ENCODE peak calls at places on chromosomes 7 and 10, in eight cellular contexts. One of them, this sample, is unnamed.

GRCh38 chr7:28280516-28280915 is 99.9 kb upstream of the JAZF1 start:
- DNase-seq in psoas muscle: no peak
- DNase-seq in fibroblast of pulmonary artery: no peak
- DNase-seq in astrocyte of the spinal cord: no peak
- DNase-seq in foreskin fibroblast: no peak
- DNase-seq in left ventricle myocardium inferior: no peak
- DNase-seq in endothelial cell: no peak
- DNase-seq in cardiac muscle cell: no peak
- DNase-seq in this sample: no peak

GRCh38 chr7:141534757-141535737 is 16.2 kb upstream of the AGK start:
- DNase-seq in psoas muscle: no peak
- DNase-seq in fibroblast of pulmonary artery: no peak
- DNase-seq in astrocyte of the spinal cord: no peak
- DNase-seq in foreskin fibroblast: no peak
- DNase-seq in left ventricle myocardium inferior: no peak
- DNase-seq in endothelial cell: no peak
- DNase-seq in cardiac muscle cell: no peak
- DNase-seq in this sample: no peak

GRCh38 chr7:56074371-56074791 is 10.3 kb downstream of the SUMF2 start:
- DNase-seq in psoas muscle: peak; percentile 89
- DNase-seq in fibroblast of pulmonary artery: peak; percentile 88
- DNase-seq in astrocyte of the spinal cord: peak; percentile 81
- DNase-seq in foreskin fibroblast: peak; percentile 61
- DNase-seq in left ventricle myocardium inferior: peak; percentile 84
- DNase-seq in endothelial cell: peak; percentile 86
- DNase-seq in cardiac muscle cell: peak; percentile 88
- DNase-seq in this sample: peak; percentile 52

GRCh38 chr10:101839421-101840063 is 4.1 kb downstream of the KCNIP2 start:
- DNase-seq in psoas muscle: no peak
- DNase-seq in fibroblast of pulmonary artery: peak; percentile 42
- DNase-seq in astrocyte of the spinal cord: no peak
- DNase-seq in foreskin fibroblast: no peak
- DNase-seq in left ventricle myocardium inferior: peak; percentile 48
- DNase-seq in endothelial cell: peak; percentile 67
- DNase-seq in cardiac muscle cell: peak; percentile 59
- DNase-seq in this sample: no peak

GRCh38 chr7:151016505-151016904 is 7.8 kb downstream of the ATG9B start:
- DNase-seq in psoas muscle: no peak
- DNase-seq in fibroblast of pulmonary artery: no peak
- DNase-seq in astrocyte of the spinal cord: no peak
- DNase-seq in foreskin fibroblast: no peak
- DNase-seq in left ventricle myocardium inferior: no peak
- DNase-seq in endothelial cell: no peak
- DNase-seq in cardiac muscle cell: no peak
- DNase-seq in this sample: no peak

GRCh38 chr10:76428541-76429330 is 997.3 kb downstream of the LRMDA start:
- DNase-seq in psoas muscle: no peak
- DNase-seq in fibroblast of pulmonary artery: peak; percentile 92
- DNase-seq in astrocyte of the spinal cord: peak; percentile 90
- DNase-seq in foreskin fibroblast: peak; percentile 88
- DNase-seq in left ventricle myocardium inferior: no peak
- DNase-seq in endothelial cell: no peak
- DNase-seq in cardiac muscle cell: peak; percentile 96
- DNase-seq in this sample: peak; percentile 61

GRCh38 chr10:44046605-44047004 is 338.3 kb downstream of the CXCL12 start:
- DNase-seq in psoas muscle: no peak
- DNase-seq in fibroblast of pulmonary artery: no peak
- DNase-seq in astrocyte of the spinal cord: peak; percentile 80
- DNase-seq in foreskin fibroblast: peak; percentile 43
- DNase-seq in left ventricle myocardium inferior: no peak
- DNase-seq in endothelial cell: no peak
- DNase-seq in cardiac muscle cell: peak; percentile 21
- DNase-seq in this sample: no peak

GRCh38 chr7:47032171-47032915 is 549.6 kb downstream of the TNS3 start:
- DNase-seq in psoas muscle: no peak
- DNase-seq in fibroblast of pulmonary artery: no peak
- DNase-seq in astrocyte of the spinal cord: peak; percentile 17
- DNase-seq in foreskin fibroblast: no peak
- DNase-seq in left ventricle myocardium inferior: no peak
- DNase-seq in endothelial cell: no peak
- DNase-seq in cardiac muscle cell: no peak
- DNase-seq in this sample: no peak

GRCh38 chr7:150450491-150450992 is at the start of gene GIMAP8:
- DNase-seq in psoas muscle: peak; percentile 77
- DNase-seq in fibroblast of pulmonary artery: no peak
- DNase-seq in astrocyte of the spinal cord: no peak
- DNase-seq in foreskin fibroblast: no peak
- DNase-seq in left ventricle myocardium inferior: peak; percentile 77
- DNase-seq in endothelial cell: peak; percentile 64
- DNase-seq in cardiac muscle cell: peak; percentile 4
- DNase-seq in this sample: no peak

GRCh38 chr10:15558136-15558535 is 161.6 kb downstream of the ITGA8 start:
- DNase-seq in psoas muscle: no peak
- DNase-seq in fibroblast of pulmonary artery: peak; percentile 41
- DNase-seq in astrocyte of the spinal cord: peak; percentile 36
- DNase-seq in foreskin fibroblast: peak; percentile 38
- DNase-seq in left ventricle myocardium inferior: no peak
- DNase-seq in endothelial cell: no peak
- DNase-seq in cardiac muscle cell: peak; percentile 67
- DNase-seq in this sample: peak; percentile 70

GRCh38 chr7:78850093-78850740 is 603.2 kb downstream of the MAGI2 start:
- DNase-seq in psoas muscle: no peak
- DNase-seq in fibroblast of pulmonary artery: no peak
- DNase-seq in astrocyte of the spinal cord: no peak
- DNase-seq in foreskin fibroblast: no peak
- DNase-seq in left ventricle myocardium inferior: no peak
- DNase-seq in endothelial cell: no peak
- DNase-seq in cardiac muscle cell: no peak
- DNase-seq in this sample: no peak

GRCh38 chr10:124903119-124903518 is 38.8 kb upstream of the ZRANB1 start:
- DNase-seq in psoas muscle: no peak
- DNase-seq in fibroblast of pulmonary artery: no peak
- DNase-seq in astrocyte of the spinal cord: no peak
- DNase-seq in foreskin fibroblast: no peak
- DNase-seq in left ventricle myocardium inferior: no peak
- DNase-seq in endothelial cell: no peak
- DNase-seq in cardiac muscle cell: no peak
- DNase-seq in this sample: no peak

GRCh38 chr7:136245327-136246004 is 268.3 kb upstream of the MTPN start:
- DNase-seq in psoas muscle: no peak
- DNase-seq in fibroblast of pulmonary artery: no peak
- DNase-seq in astrocyte of the spinal cord: no peak
- DNase-seq in foreskin fibroblast: no peak
- DNase-seq in left ventricle myocardium inferior: no peak
- DNase-seq in endothelial cell: no peak
- DNase-seq in cardiac muscle cell: no peak
- DNase-seq in this sample: no peak

GRCh38 chr10:127036987-127037386 is 131.8 kb downstream of the DOCK1 start:
- DNase-seq in psoas muscle: no peak
- DNase-seq in fibroblast of pulmonary artery: no peak
- DNase-seq in astrocyte of the spinal cord: no peak
- DNase-seq in foreskin fibroblast: no peak
- DNase-seq in left ventricle myocardium inferior: no peak
- DNase-seq in endothelial cell: no peak
- DNase-seq in cardiac muscle cell: no peak
- DNase-seq in this sample: no peak

GRCh38 chr7:130273081-130273699 is 6.5 kb downstream of the CPA2 start:
- DNase-seq in psoas muscle: no peak
- DNase-seq in fibroblast of pulmonary artery: peak; percentile 36
- DNase-seq in astrocyte of the spinal cord: peak; percentile 88
- DNase-seq in foreskin fibroblast: no peak
- DNase-seq in left ventricle myocardium inferior: no peak
- DNase-seq in endothelial cell: peak; percentile 67
- DNase-seq in cardiac muscle cell: peak; percentile 73
- DNase-seq in this sample: no peak

GRCh38 chr7:30665043-30665442 is 17.2 kb downstream of the CRHR2 start:
- DNase-seq in psoas muscle: no peak
- DNase-seq in fibroblast of pulmonary artery: no peak
- DNase-seq in astrocyte of the spinal cord: no peak
- DNase-seq in foreskin fibroblast: no peak
- DNase-seq in left ventricle myocardium inferior: no peak
- DNase-seq in endothelial cell: no peak
- DNase-seq in cardiac muscle cell: no peak
- DNase-seq in this sample: no peak

GRCh38 chr10:23031318-23031717 is 64.1 kb upstream of the MSRB2 start:
- DNase-seq in psoas muscle: no peak
- DNase-seq in fibroblast of pulmonary artery: no peak
- DNase-seq in astrocyte of the spinal cord: no peak
- DNase-seq in foreskin fibroblast: no peak
- DNase-seq in left ventricle myocardium inferior: peak; percentile 21
- DNase-seq in endothelial cell: no peak
- DNase-seq in cardiac muscle cell: no peak
- DNase-seq in this sample: no peak

GRCh38 chr10:132456881-132457280 is 59.9 kb downstream of the PWWP2B start:
- DNase-seq in psoas muscle: peak; percentile 35
- DNase-seq in fibroblast of pulmonary artery: no peak
- DNase-seq in astrocyte of the spinal cord: no peak
- DNase-seq in foreskin fibroblast: no peak
- DNase-seq in left ventricle myocardium inferior: no peak
- DNase-seq in endothelial cell: no peak
- DNase-seq in cardiac muscle cell: no peak
- DNase-seq in this sample: no peak

GRCh38 chr10:132455986-132456847 is 59.2 kb downstream of the PWWP2B start:
- DNase-seq in psoas muscle: peak; percentile 43
- DNase-seq in fibroblast of pulmonary artery: no peak
- DNase-seq in astrocyte of the spinal cord: no peak
- DNase-seq in foreskin fibroblast: no peak
- DNase-seq in left ventricle myocardium inferior: no peak
- DNase-seq in endothelial cell: no peak
- DNase-seq in cardiac muscle cell: no peak
- DNase-seq in this sample: no peak

GRCh38 chr10:132458071-132458594 is 61.1 kb downstream of the PWWP2B start:
- DNase-seq in psoas muscle: peak; percentile 49
- DNase-seq in fibroblast of pulmonary artery: no peak
- DNase-seq in astrocyte of the spinal cord: no peak
- DNase-seq in foreskin fibroblast: no peak
- DNase-seq in left ventricle myocardium inferior: no peak
- DNase-seq in endothelial cell: no peak
- DNase-seq in cardiac muscle cell: no peak
- DNase-seq in this sample: no peak

GRCh38 chr10:132458595-132459251 is 61.7 kb downstream of the PWWP2B start:
- DNase-seq in psoas muscle: peak; percentile 81
- DNase-seq in fibroblast of pulmonary artery: peak; percentile 25
- DNase-seq in astrocyte of the spinal cord: no peak
- DNase-seq in foreskin fibroblast: no peak
- DNase-seq in left ventricle myocardium inferior: no peak
- DNase-seq in endothelial cell: peak; percentile 80
- DNase-seq in cardiac muscle cell: peak; percentile 38
- DNase-seq in this sample: no peak

GRCh38 chr10:132457328-132458070 is 60.5 kb downstream of the PWWP2B start:
- DNase-seq in psoas muscle: peak; percentile 45
- DNase-seq in fibroblast of pulmonary artery: no peak
- DNase-seq in astrocyte of the spinal cord: no peak
- DNase-seq in foreskin fibroblast: no peak
- DNase-seq in left ventricle myocardium inferior: no peak
- DNase-seq in endothelial cell: no peak
- DNase-seq in cardiac muscle cell: no peak
- DNase-seq in this sample: no peak
- TF ChIP-seq CTCF in psoas muscle: no peak
- TF ChIP-seq CTCF in fibroblast of pulmonary artery: no peak
- TF ChIP-seq CTCF in astrocyte of the spinal cord: no peak
- TF ChIP-seq CTCF in foreskin fibroblast: no peak
- TF ChIP-seq CTCF in left ventricle myocardium inferior: no peak
- TF ChIP-seq CTCF in endothelial cell: no peak
- TF ChIP-seq CTCF in cardiac muscle cell: no peak
- TF ChIP-seq CTCF in this sample: no peak

GRCh38 chr10:58017719-58018367 is 249.9 kb downstream of the IPMK start:
- DNase-seq in psoas muscle: no peak
- DNase-seq in fibroblast of pulmonary artery: peak; percentile 85
- DNase-seq in astrocyte of the spinal cord: peak; percentile 96
- DNase-seq in foreskin fibroblast: peak; percentile 75
- DNase-seq in left ventricle myocardium inferior: no peak
- DNase-seq in endothelial cell: no peak
- DNase-seq in cardiac muscle cell: peak; percentile 68
- DNase-seq in this sample: peak; percentile 25
- TF ChIP-seq CTCF in psoas muscle: no peak
- TF ChIP-seq CTCF in fibroblast of pulmonary artery: peak; percentile 37
- TF ChIP-seq CTCF in astrocyte of the spinal cord: peak; percentile 33
- TF ChIP-seq CTCF in foreskin fibroblast: peak; percentile 14
- TF ChIP-seq CTCF in left ventricle myocardium inferior: no peak
- TF ChIP-seq CTCF in endothelial cell: no peak
- TF ChIP-seq CTCF in cardiac muscle cell: peak; percentile 23
- TF ChIP-seq CTCF in this sample: peak; percentile 22

GRCh38 chr7:148483941-148484340 is 106.6 kb upstream of the C7orf33 start:
- DNase-seq in psoas muscle: no peak
- DNase-seq in fibroblast of pulmonary artery: no peak
- DNase-seq in astrocyte of the spinal cord: no peak
- DNase-seq in foreskin fibroblast: no peak
- DNase-seq in left ventricle myocardium inferior: no peak
- DNase-seq in endothelial cell: no peak
- DNase-seq in cardiac muscle cell: no peak
- DNase-seq in this sample: no peak

GRCh38 chr7:148486937-148487336 is 103.6 kb upstream of the C7orf33 start:
- DNase-seq in psoas muscle: no peak
- DNase-seq in fibroblast of pulmonary artery: no peak
- DNase-seq in astrocyte of the spinal cord: no peak
- DNase-seq in foreskin fibroblast: no peak
- DNase-seq in left ventricle myocardium inferior: no peak
- DNase-seq in endothelial cell: no peak
- DNase-seq in cardiac muscle cell: no peak
- DNase-seq in this sample: no peak

GRCh38 chr7:148483515-148483914 is 107.1 kb upstream of the C7orf33 start:
- DNase-seq in psoas muscle: no peak
- DNase-seq in fibroblast of pulmonary artery: no peak
- DNase-seq in astrocyte of the spinal cord: no peak
- DNase-seq in foreskin fibroblast: no peak
- DNase-seq in left ventricle myocardium inferior: no peak
- DNase-seq in endothelial cell: no peak
- DNase-seq in cardiac muscle cell: no peak
- DNase-seq in this sample: no peak

GRCh38 chr7:148484486-148484885 is 106.1 kb upstream of the C7orf33 start:
- DNase-seq in psoas muscle: no peak
- DNase-seq in fibroblast of pulmonary artery: no peak
- DNase-seq in astrocyte of the spinal cord: no peak
- DNase-seq in foreskin fibroblast: no peak
- DNase-seq in left ventricle myocardium inferior: no peak
- DNase-seq in endothelial cell: no peak
- DNase-seq in cardiac muscle cell: no peak
- DNase-seq in this sample: no peak

DNA sequence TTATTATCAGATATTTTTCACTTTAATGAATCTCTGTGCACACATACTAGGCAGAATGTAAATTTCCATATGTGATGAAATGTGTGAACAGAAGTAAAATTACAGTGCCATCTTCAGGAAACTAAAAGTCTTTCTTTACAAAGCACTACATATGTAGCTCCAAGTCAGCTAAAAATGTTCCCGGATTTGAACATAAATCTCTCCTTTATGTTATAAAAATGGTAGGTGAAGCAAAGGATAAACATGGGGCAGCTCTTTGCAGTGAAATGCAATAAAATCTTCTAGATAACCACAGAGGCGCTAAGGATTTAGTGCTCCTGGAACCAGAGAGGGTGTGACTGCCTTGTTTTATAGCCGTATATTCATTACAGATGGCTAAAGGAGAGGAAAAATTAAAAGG is 104.9 kb upstream of the C7orf33 start:
- DNase-seq in psoas muscle: no peak
- DNase-seq in fibroblast of pulmonary artery: no peak
- DNase-seq in astrocyte of the spinal cord: peak; percentile 6
- DNase-seq in foreskin fibroblast: no peak
- DNase-seq in left ventricle myocardium inferior: no peak
- DNase-seq in endothelial cell: no peak
- DNase-seq in cardiac muscle cell: no peak
- DNase-seq in this sample: no peak
- TF ChIP-seq CTCF in psoas muscle: no peak
- TF ChIP-seq CTCF in fibroblast of pulmonary artery: no peak
- TF ChIP-seq CTCF in astrocyte of the spinal cord: no peak
- TF ChIP-seq CTCF in foreskin fibroblast: no peak
- TF ChIP-seq CTCF in left ventricle myocardium inferior: no peak
- TF ChIP-seq CTCF in endothelial cell: no peak
- TF ChIP-seq CTCF in cardiac muscle cell: no peak
- TF ChIP-seq CTCF in this sample: no peak

GRCh38 chr7:113113912-113114311 is 4.4 kb downstream of the SMIM30 start:
- DNase-seq in psoas muscle: no peak
- DNase-seq in fibroblast of pulmonary artery: peak; percentile 6
- DNase-seq in astrocyte of the spinal cord: no peak
- DNase-seq in foreskin fibroblast: no peak
- DNase-seq in left ventricle myocardium inferior: no peak
- DNase-seq in endothelial cell: no peak
- DNase-seq in cardiac muscle cell: peak; percentile 6
- DNase-seq in this sample: no peak
- TF ChIP-seq CTCF in psoas muscle: no peak
- TF ChIP-seq CTCF in fibroblast of pulmonary artery: no peak
- TF ChIP-seq CTCF in astrocyte of the spinal cord: peak; percentile 23
- TF ChIP-seq CTCF in foreskin fibroblast: no peak
- TF ChIP-seq CTCF in left ventricle myocardium inferior: peak; percentile 34
- TF ChIP-seq CTCF in endothelial cell: no peak
- TF ChIP-seq CTCF in cardiac muscle cell: no peak
- TF ChIP-seq CTCF in this sample: peak; percentile 4

This sample was measured in AG09319.